ENCODE peak calls at places on chromosomes 3 and 15, in nine cellular contexts. One of them, this sample, is unnamed. For H3K27me3 and H3K4me1, the result is how much of the 10 kb centered on the place peaks cover.

GRCh38 chr3:196355668-196356067 is 17.5 kb upstream of the TM4SF19 start:
- DNase-seq in lung: no peak
- DNase-seq in cardiac muscle cell: no peak
- DNase-seq in IMR-90: no peak
- DNase-seq in gastrocnemius medialis: no peak
- DNase-seq in body of pancreas: no peak
- DNase-seq in HCT116: no peak
- DNase-seq in Karpas-422: no peak
- DNase-seq in psoas muscle: no peak
- DNase-seq in this sample: no peak

GRCh38 chr3:158522737-158523136 is 48.3 kb upstream of the MLF1 start:
- DNase-seq in lung: no peak
- DNase-seq in cardiac muscle cell: peak
- DNase-seq in IMR-90: peak
- DNase-seq in gastrocnemius medialis: no peak
- DNase-seq in body of pancreas: no peak
- DNase-seq in HCT116: no peak
- DNase-seq in Karpas-422: no peak
- DNase-seq in psoas muscle: no peak
- DNase-seq in this sample: no peak

GRCh38 chr15:29612096-29612495 is 210.2 kb downstream of the TJP1 start:
- DNase-seq in lung: no peak
- DNase-seq in cardiac muscle cell: peak
- DNase-seq in IMR-90: peak
- DNase-seq in gastrocnemius medialis: no peak
- DNase-seq in body of pancreas: no peak
- DNase-seq in HCT116: no peak
- DNase-seq in Karpas-422: no peak
- DNase-seq in psoas muscle: no peak
- DNase-seq in this sample: no peak

GRCh38 chr3:158094917-158095301 is 11.3 kb downstream of the SHOX2 start:
- DNase-seq in lung: no peak
- DNase-seq in cardiac muscle cell: no peak
- DNase-seq in IMR-90: no peak
- DNase-seq in gastrocnemius medialis: no peak
- DNase-seq in body of pancreas: no peak
- DNase-seq in HCT116: no peak
- DNase-seq in Karpas-422: no peak
- DNase-seq in psoas muscle: no peak
- DNase-seq in this sample: no peak

GRCh38 chr3:141308588-141309218 is 59.6 kb upstream of the ZBTB38 start:
- DNase-seq in lung: peak
- DNase-seq in cardiac muscle cell: peak
- DNase-seq in IMR-90: peak
- DNase-seq in gastrocnemius medialis: no peak
- DNase-seq in body of pancreas: peak
- DNase-seq in HCT116: peak
- DNase-seq in Karpas-422: no peak
- DNase-seq in psoas muscle: peak
- DNase-seq in this sample: peak

GRCh38 chr3:55143928-55144671 is 216.2 kb upstream of the LRTM1 start:
- DNase-seq in lung: no peak
- DNase-seq in cardiac muscle cell: peak
- DNase-seq in IMR-90: peak
- DNase-seq in gastrocnemius medialis: no peak
- DNase-seq in body of pancreas: no peak
- DNase-seq in HCT116: no peak
- DNase-seq in Karpas-422: no peak
- DNase-seq in psoas muscle: no peak
- DNase-seq in this sample: no peak

GRCh38 chr3:120855665-120856437 is 52.2 kb upstream of the STXBP5L start:
- DNase-seq in lung: no peak
- DNase-seq in cardiac muscle cell: peak
- DNase-seq in IMR-90: peak
- DNase-seq in gastrocnemius medialis: no peak
- DNase-seq in body of pancreas: no peak
- DNase-seq in HCT116: no peak
- DNase-seq in Karpas-422: no peak
- DNase-seq in psoas muscle: peak
- DNase-seq in this sample: no peak

GRCh38 chr3:115975353-115975752 is 352.0 kb downstream of the GAP43 start:
- DNase-seq in lung: no peak
- DNase-seq in cardiac muscle cell: peak
- DNase-seq in IMR-90: peak
- DNase-seq in gastrocnemius medialis: no peak
- DNase-seq in body of pancreas: no peak
- DNase-seq in HCT116: no peak
- DNase-seq in Karpas-422: no peak
- DNase-seq in psoas muscle: no peak
- DNase-seq in this sample: no peak

GRCh38 chr3:195558602-195559001 is 15.5 kb upstream of the PPP1R2 start:
- DNase-seq in lung: no peak
- DNase-seq in cardiac muscle cell: peak
- DNase-seq in IMR-90: peak
- DNase-seq in gastrocnemius medialis: peak
- DNase-seq in body of pancreas: no peak
- DNase-seq in HCT116: peak
- DNase-seq in Karpas-422: peak
- DNase-seq in psoas muscle: peak
- DNase-seq in this sample: peak

GRCh38 chr3:32577621-32578556 is 7.2 kb upstream of the DYNC1LI1 start:
- DNase-seq in lung: no peak
- DNase-seq in cardiac muscle cell: peak
- DNase-seq in IMR-90: peak
- DNase-seq in gastrocnemius medialis: no peak
- DNase-seq in body of pancreas: no peak
- DNase-seq in HCT116: no peak
- DNase-seq in Karpas-422: peak
- DNase-seq in psoas muscle: no peak
- DNase-seq in this sample: no peak

GRCh38 chr3:138608322-138609214 is at the start of gene FAIM:
- DNase-seq in lung: peak
- DNase-seq in cardiac muscle cell: peak
- DNase-seq in IMR-90: peak
- DNase-seq in gastrocnemius medialis: peak
- DNase-seq in body of pancreas: peak
- DNase-seq in HCT116: peak
- DNase-seq in Karpas-422: peak
- DNase-seq in psoas muscle: peak
- DNase-seq in this sample: peak

GRCh38 chr3:98848108-98848507 is 53.4 kb downstream of the DCBLD2 start:
- DNase-seq in lung: no peak
- DNase-seq in cardiac muscle cell: no peak
- DNase-seq in IMR-90: no peak
- DNase-seq in gastrocnemius medialis: no peak
- DNase-seq in body of pancreas: no peak
- DNase-seq in HCT116: no peak
- DNase-seq in Karpas-422: no peak
- DNase-seq in psoas muscle: no peak
- DNase-seq in this sample: no peak

GRCh38 chr3:185857208-185857607 is 32.4 kb upstream of the IGF2BP2 start:
- DNase-seq in lung: no peak
- DNase-seq in cardiac muscle cell: no peak
- DNase-seq in IMR-90: no peak
- DNase-seq in gastrocnemius medialis: no peak
- DNase-seq in body of pancreas: no peak
- DNase-seq in HCT116: no peak
- DNase-seq in Karpas-422: no peak
- DNase-seq in psoas muscle: no peak
- DNase-seq in this sample: no peak

GRCh38 chr3:38648024-38648658 is 1.3 kb downstream of the SCN5A start:
- DNase-seq in lung: no peak
- DNase-seq in cardiac muscle cell: no peak
- DNase-seq in IMR-90: no peak
- DNase-seq in gastrocnemius medialis: no peak
- DNase-seq in body of pancreas: no peak
- DNase-seq in HCT116: no peak
- DNase-seq in Karpas-422: no peak
- DNase-seq in psoas muscle: no peak
- DNase-seq in this sample: peak
- H3K27me3 ChIP-seq in lung: under half
- H3K27me3 ChIP-seq in cardiac muscle cell: half or more
- H3K27me3 ChIP-seq in IMR-90: under half
- H3K27me3 ChIP-seq in gastrocnemius medialis: under half
- H3K27me3 ChIP-seq in body of pancreas: under half
- H3K27me3 ChIP-seq in HCT116: under half
- H3K27me3 ChIP-seq in Karpas-422: under half
- H3K27me3 ChIP-seq in psoas muscle: under half
- H3K27me3 ChIP-seq in this sample: under half

GRCh38 chr15:40130118-40130517 is 21.4 kb upstream of the BMF start:
- DNase-seq in lung: no peak
- DNase-seq in cardiac muscle cell: no peak
- DNase-seq in IMR-90: no peak
- DNase-seq in gastrocnemius medialis: no peak
- DNase-seq in body of pancreas: no peak
- DNase-seq in HCT116: no peak
- DNase-seq in Karpas-422: no peak
- DNase-seq in psoas muscle: no peak
- DNase-seq in this sample: no peak

GRCh38 chr15:40130799-40131502 is 22.3 kb upstream of the BMF start:
- DNase-seq in lung: no peak
- DNase-seq in cardiac muscle cell: no peak
- DNase-seq in IMR-90: no peak
- DNase-seq in gastrocnemius medialis: no peak
- DNase-seq in body of pancreas: no peak
- DNase-seq in HCT116: no peak
- DNase-seq in Karpas-422: no peak
- DNase-seq in psoas muscle: no peak
- DNase-seq in this sample: no peak

GRCh38 chr15:40122239-40122638 is 13.6 kb upstream of the BMF start:
- DNase-seq in lung: no peak
- DNase-seq in cardiac muscle cell: no peak
- DNase-seq in IMR-90: no peak
- DNase-seq in gastrocnemius medialis: no peak
- DNase-seq in body of pancreas: no peak
- DNase-seq in HCT116: no peak
- DNase-seq in Karpas-422: no peak
- DNase-seq in psoas muscle: no peak
- DNase-seq in this sample: no peak

GRCh38 chr15:40128746-40129660 is 20.3 kb upstream of the BMF start:
- DNase-seq in lung: no peak
- DNase-seq in cardiac muscle cell: no peak
- DNase-seq in IMR-90: no peak
- DNase-seq in gastrocnemius medialis: no peak
- DNase-seq in body of pancreas: no peak
- DNase-seq in HCT116: no peak
- DNase-seq in Karpas-422: peak
- DNase-seq in psoas muscle: no peak
- DNase-seq in this sample: no peak

GRCh38 chr15:40125950-40126349 is 17.3 kb upstream of the BMF start:
- DNase-seq in lung: no peak
- DNase-seq in cardiac muscle cell: no peak
- DNase-seq in IMR-90: no peak
- DNase-seq in gastrocnemius medialis: no peak
- DNase-seq in body of pancreas: no peak
- DNase-seq in HCT116: no peak
- DNase-seq in Karpas-422: no peak
- DNase-seq in psoas muscle: no peak
- DNase-seq in this sample: no peak
- H3K4me1 ChIP-seq in lung: under half
- H3K4me1 ChIP-seq in cardiac muscle cell: under half
- H3K4me1 ChIP-seq in IMR-90: under half
- H3K4me1 ChIP-seq in gastrocnemius medialis: under half
- H3K4me1 ChIP-seq in body of pancreas: under half
- H3K4me1 ChIP-seq in HCT116: under half
- H3K4me1 ChIP-seq in Karpas-422: under half
- H3K4me1 ChIP-seq in psoas muscle: under half
- H3K4me1 ChIP-seq in this sample: under half

GRCh38 chr3:50182533-50183099 is 8.8 kb upstream of the GNAT1 start:
- DNase-seq in lung: no peak
- DNase-seq in cardiac muscle cell: no peak
- DNase-seq in IMR-90: no peak
- DNase-seq in gastrocnemius medialis: no peak
- DNase-seq in body of pancreas: no peak
- DNase-seq in HCT116: no peak
- DNase-seq in Karpas-422: no peak
- DNase-seq in psoas muscle: no peak
- DNase-seq in this sample: no peak

GRCh38 chr3:50183755-50184154 is 7.7 kb upstream of the GNAT1 start:
- DNase-seq in lung: no peak
- DNase-seq in cardiac muscle cell: no peak
- DNase-seq in IMR-90: no peak
- DNase-seq in gastrocnemius medialis: no peak
- DNase-seq in body of pancreas: no peak
- DNase-seq in HCT116: no peak
- DNase-seq in Karpas-422: no peak
- DNase-seq in psoas muscle: no peak
- DNase-seq in this sample: no peak

GRCh38 chr3:50185230-50185629 is 6.2 kb upstream of the GNAT1 start:
- DNase-seq in lung: no peak
- DNase-seq in cardiac muscle cell: no peak
- DNase-seq in IMR-90: no peak
- DNase-seq in gastrocnemius medialis: no peak
- DNase-seq in body of pancreas: no peak
- DNase-seq in HCT116: no peak
- DNase-seq in Karpas-422: no peak
- DNase-seq in psoas muscle: no peak
- DNase-seq in this sample: no peak

GRCh38 chr3:50186096-50186495 is 5.3 kb upstream of the GNAT1 start:
- DNase-seq in lung: no peak
- DNase-seq in cardiac muscle cell: no peak
- DNase-seq in IMR-90: no peak
- DNase-seq in gastrocnemius medialis: no peak
- DNase-seq in body of pancreas: no peak
- DNase-seq in HCT116: no peak
- DNase-seq in Karpas-422: no peak
- DNase-seq in psoas muscle: no peak
- DNase-seq in this sample: no peak

GRCh38 chr3:50184242-50184978 is 7.0 kb upstream of the GNAT1 start:
- DNase-seq in lung: no peak
- DNase-seq in cardiac muscle cell: no peak
- DNase-seq in IMR-90: no peak
- DNase-seq in gastrocnemius medialis: no peak
- DNase-seq in body of pancreas: no peak
- DNase-seq in HCT116: no peak
- DNase-seq in Karpas-422: no peak
- DNase-seq in psoas muscle: no peak
- DNase-seq in this sample: no peak
- H3K27me3 ChIP-seq in lung: under half
- H3K27me3 ChIP-seq in cardiac muscle cell: under half
- H3K27me3 ChIP-seq in IMR-90: under half
- H3K27me3 ChIP-seq in gastrocnemius medialis: under half
- H3K27me3 ChIP-seq in body of pancreas: under half
- H3K27me3 ChIP-seq in HCT116: under half
- H3K27me3 ChIP-seq in Karpas-422: under half
- H3K27me3 ChIP-seq in psoas muscle: under half
- H3K27me3 ChIP-seq in this sample: under half

DNA sequence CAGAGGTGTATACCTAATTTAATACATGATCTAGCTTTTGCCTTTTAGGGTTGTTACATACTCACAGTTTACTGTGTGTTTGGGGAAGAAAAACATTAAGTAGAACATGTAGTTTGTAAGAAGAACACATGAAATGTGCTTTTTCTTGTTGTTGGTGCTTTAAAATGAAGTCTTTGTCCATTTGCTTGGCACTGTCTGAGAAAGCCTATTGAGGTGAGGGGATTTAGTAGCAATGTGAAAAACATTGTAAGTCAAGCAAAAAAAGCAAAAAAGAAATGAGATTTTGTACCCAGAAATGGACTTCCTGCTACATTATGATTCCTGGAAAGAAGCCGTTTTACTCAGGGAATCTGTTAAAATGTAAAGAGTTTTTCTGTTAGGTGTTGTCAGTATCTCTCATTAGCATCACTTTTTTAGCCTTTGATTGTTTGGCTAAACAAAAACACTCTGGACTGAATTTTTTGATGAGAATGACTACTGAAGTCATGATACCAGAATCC is 59.9 kb downstream of the KAT2B start:
- DNase-seq in lung: no peak
- DNase-seq in cardiac muscle cell: no peak
- DNase-seq in IMR-90: no peak
- DNase-seq in gastrocnemius medialis: no peak
- DNase-seq in body of pancreas: no peak
- DNase-seq in HCT116: no peak
- DNase-seq in Karpas-422: no peak
- DNase-seq in psoas muscle: no peak
- DNase-seq in this sample: no peak
- H3K4me1 ChIP-seq in lung: under half
- H3K4me1 ChIP-seq in cardiac muscle cell: under half
- H3K4me1 ChIP-seq in IMR-90: under half
- H3K4me1 ChIP-seq in gastrocnemius medialis: under half
- H3K4me1 ChIP-seq in body of pancreas: under half
- H3K4me1 ChIP-seq in HCT116: under half
- H3K4me1 ChIP-seq in Karpas-422: under half
- H3K4me1 ChIP-seq in psoas muscle: under half
- H3K4me1 ChIP-seq in this sample: under half